ENCODE peak calls at places on chromosomes 3 and 15, in seven cellular contexts. G is HepG2, W is bronchial epithelial cell, N is transverse colon, S is suprapubic skin, D is colonic mucosa, F is endothelial cell of umbilical vein. Y is an unnamed sample.

GRCh38 chr3:183098538-183099025 is 714 bp downstream of the MCCC1 start:
- DNase-seq in G (no peak), W (peak; percentile 33), N (no peak), S (no peak), D (no peak), F (no peak), Y (no peak)

GRCh38 chr15:66827698-66828055 is 125.6 kb downstream of the SMAD6 start:
- DNase-seq in G (no peak), W (no peak), N (no peak), S (peak; percentile 49), D (no peak), F (no peak), Y (no peak)

GRCh38 chr3:171157286-171157685 is 130.8 kb upstream of the SLC2A2 start:
- DNase-seq in G (peak; percentile 86), W (no peak), N (no peak), S (no peak), D (no peak), F (no peak), Y (no peak)

GRCh38 chr3:133744241-133744640 is 2.0 kb upstream of the TF start:
- DNase-seq in G (no peak), W (no peak), N (no peak), S (no peak), D (no peak), F (no peak), Y (no peak)

GRCh38 chr3:60989893-60990740 is 261.1 kb downstream of the FHIT start:
- DNase-seq in G (no peak), W (no peak), N (no peak), S (no peak), D (no peak), F (no peak), Y (no peak)

GRCh38 chr3:99342374-99342773 is 296.0 kb upstream of the COL8A1 start:
- DNase-seq in G (no peak), W (no peak), N (no peak), S (no peak), D (no peak), F (no peak), Y (no peak)

GRCh38 chr3:120062474-120062873 is 31.8 kb downstream of the GSK3B start:
- DNase-seq in G (no peak), W (no peak), N (no peak), S (no peak), D (no peak), F (peak; percentile 17), Y (no peak)

GRCh38 chr3:148023994-148024393 is 614.8 kb downstream of the ZIC1 start:
- DNase-seq in G (no peak), W (no peak), N (no peak), S (no peak), D (no peak), F (peak; percentile 92), Y (no peak)

GRCh38 chr3:42264399-42265058 is 1.5 kb downstream of the CCK start:
- DNase-seq in G (no peak), W (peak; percentile 60), N (peak; percentile 19), S (no peak), D (peak; percentile 34), F (no peak), Y (peak; percentile 14)
- H3K4me3 ChIP-seq in G (no peak overlapping the region), W (no peak overlapping the region), N (no peak overlapping the region), S (peak overlapping the region; percentile 33), D (no peak overlapping the region), F (no peak overlapping the region), Y (no peak overlapping the region)

DNA sequence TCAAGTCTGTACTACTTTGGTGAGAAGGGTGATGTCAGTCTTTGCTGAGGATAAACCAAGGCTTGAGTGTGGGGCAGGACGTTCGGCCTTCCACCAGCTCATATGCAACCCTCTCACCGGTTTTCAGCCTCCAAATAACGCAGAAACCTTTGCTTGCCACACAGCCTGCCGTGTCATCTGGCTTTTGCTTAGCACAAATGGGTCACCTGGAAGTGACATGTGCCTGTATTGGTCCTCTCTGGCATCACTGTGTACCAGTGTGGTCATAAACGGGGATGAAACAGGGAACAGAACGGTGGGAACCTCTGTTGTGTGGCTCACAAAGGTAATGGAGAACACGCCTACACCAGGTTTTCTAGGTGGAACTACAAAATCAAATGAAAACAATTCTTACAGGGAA is 7.1 kb downstream of the POMGNT2 start:
- DNase-seq in G (no peak), W (no peak), N (no peak), S (no peak), D (no peak), F (no peak), Y (no peak)
- TF ChIP-seq CTCF in G (no peak), W (no peak), N (no peak), S (no peak), D (no peak), F (no peak), Y (no peak)

DNA sequence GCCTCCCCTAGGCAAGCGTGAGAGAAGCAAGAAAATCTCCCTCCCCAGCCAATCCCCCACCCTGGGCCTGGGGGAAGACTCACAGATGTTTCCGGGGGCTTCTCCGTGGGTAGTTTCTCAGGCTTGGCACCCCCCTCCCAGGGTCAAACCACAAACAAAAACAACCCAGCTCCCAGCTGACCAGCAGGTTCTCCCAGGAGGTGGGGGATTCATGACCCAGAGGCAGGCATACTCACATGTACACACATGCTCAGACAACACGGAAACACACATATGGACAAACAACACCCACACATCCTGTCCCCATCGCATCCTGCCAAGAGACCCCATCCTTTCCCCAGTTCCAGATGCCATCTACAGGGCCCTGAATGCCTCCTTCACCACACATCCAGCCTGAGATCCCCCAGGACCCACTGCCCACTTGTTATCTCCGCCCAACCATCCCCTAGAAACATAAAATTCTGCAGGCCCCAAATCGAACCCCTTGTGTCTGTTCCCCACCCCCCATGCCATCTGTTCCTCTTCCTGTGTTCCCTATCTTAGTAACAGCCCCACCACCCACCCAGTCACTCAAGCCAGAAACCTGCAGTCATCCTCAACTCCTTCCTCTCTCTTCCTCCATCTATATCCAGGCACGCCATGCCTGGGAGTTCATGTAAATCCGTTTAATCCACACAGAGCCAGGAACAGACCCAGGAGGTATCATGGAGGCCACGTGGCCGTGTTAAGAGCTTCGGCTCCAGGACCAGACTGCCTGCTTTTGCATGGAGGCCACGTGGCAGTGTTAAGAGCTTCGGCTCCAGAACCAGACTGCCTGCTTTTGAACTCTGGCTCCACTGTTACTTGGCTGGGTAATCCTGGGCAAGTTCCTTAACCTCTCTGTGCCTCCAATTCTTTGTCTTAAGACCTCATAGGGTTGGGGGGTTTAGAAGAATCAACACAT is 5.0 kb downstream of the CSRNP1 start:
- DNase-seq in G (no peak), W (peak; percentile 68), N (peak; percentile 52), S (no peak), D (no peak), F (peak; percentile 91), Y (no peak)
- H3K4me3 ChIP-seq in G (no peak overlapping the region), W (no peak overlapping the region), N (no peak overlapping the region), S (peak overlapping the region; percentile 96), D (peak overlapping the region; percentile 13), F (no peak overlapping the region), Y (peak overlapping the region; percentile 17)

GRCh38 chr3:45832691-45833090 is 9.2 kb downstream of the LZTFL1 start:
- DNase-seq in G (no peak), W (peak; percentile 63), N (no peak), S (no peak), D (no peak), F (no peak), Y (no peak)

GRCh38 chr3:45830121-45830520 is 11.8 kb downstream of the LZTFL1 start:
- DNase-seq in G (no peak), W (no peak), N (no peak), S (no peak), D (no peak), F (no peak), Y (no peak)

GRCh38 chr3:45826321-45826720 is 15.6 kb downstream of the LZTFL1 start:
- DNase-seq in G (no peak), W (peak; percentile 40), N (no peak), S (no peak), D (no peak), F (no peak), Y (no peak)

GRCh38 chr3:45821127-45821526 is 20.8 kb downstream of the LZTFL1 start:
- DNase-seq in G (no peak), W (no peak), N (no peak), S (no peak), D (no peak), F (no peak), Y (no peak)

GRCh38 chr3:45826908-45827307 is 15.0 kb downstream of the LZTFL1 start:
- DNase-seq in G (no peak), W (no peak), N (no peak), S (no peak), D (no peak), F (peak; percentile 8), Y (no peak)
- TF ChIP-seq CTCF in G (no peak), W (no peak), N (no peak), S (no peak), D (no peak), F (no peak), Y (no peak)